ENCODE peak calls at places on chromosomes 12 and 14, in six cellular contexts. A, J, D, U, Z and P are unnamed samples.

GRCh38 chr14:92253381-92253894 is 69.5 kb upstream of the SLC24A4 start:
- DNase-seq in A (no peak), J (no peak), D (no peak), U (no peak), Z (no peak), P (no peak)

GRCh38 chr12:132448453-132448800 is 41.5 kb upstream of the FBRSL1 start:
- DNase-seq in A (no peak), J (no peak), D (no peak), U (no peak), Z (no peak), P (no peak)

GRCh38 chr12:132390287-132391076 is 61.1 kb upstream of the GALNT9 start:
- DNase-seq in A (no peak), J (no peak), D (no peak), U (no peak), Z (no peak), P (peak)

GRCh38 chr12:76032043-76032981 is 736 bp upstream of the PHLDA1 start:
- DNase-seq in A (peak), J (peak), D (no peak), U (peak), Z (peak), P (no peak)

GRCh38 chr12:11954181-11954580 is 116.6 kb upstream of the BCL2L14 start:
- DNase-seq in A (no peak), J (no peak), D (peak), U (no peak), Z (no peak), P (no peak)

GRCh38 chr12:122981587-122982493 is 1.4 kb downstream of the ARL6IP4 start:
- DNase-seq in A (no peak), J (no peak), D (no peak), U (no peak), Z (no peak), P (no peak)

GRCh38 chr12:47636908-47637780 is 68.7 kb downstream of the RPAP3 start:
- DNase-seq in A (peak), J (no peak), D (peak), U (no peak), Z (no peak), P (no peak)

GRCh38 chr14:92609955-92610354 is 96.4 kb downstream of the RIN3 start:
- DNase-seq in A (peak), J (no peak), D (no peak), U (no peak), Z (no peak), P (no peak)

GRCh38 chr12:99767809-99768208 is 120.3 kb downstream of the GARIN6 start:
- DNase-seq in A (peak), J (no peak), D (no peak), U (no peak), Z (no peak), P (no peak)

GRCh38 chr12:93199831-93200236 is 177.9 kb upstream of the NUDT4 start:
- DNase-seq in A (peak), J (no peak), D (no peak), U (no peak), Z (no peak), P (no peak)

GRCh38 chr12:62434504-62435336 is 31.9 kb upstream of the MON2 start:
- DNase-seq in A (no peak), J (no peak), D (no peak), U (no peak), Z (no peak), P (no peak)